ENCODE peak calls at places on chromosome 4, in five cellular contexts. Q, D, E, R and W are unnamed samples.

GRCh38 chr4:143389543-143390195 is 53.0 kb downstream of the GAB1 start:
- DNase-seq in Q (peak), D (no peak), E (no peak), R (peak), W (no peak)

GRCh38 chr4:19857405-19857804 is 394.3 kb upstream of the SLIT2 start:
- DNase-seq in Q (peak), D (no peak), E (no peak), R (no peak), W (peak)

GRCh38 chr4:163544407-163545038 is 50.0 kb downstream of the TMA16 start:
- DNase-seq in Q (peak), D (peak), E (peak), R (peak), W (peak)

GRCh38 chr4:113394730-113395530 is 345.5 kb downstream of the ANK2 start:
- DNase-seq in Q (peak), D (no peak), E (no peak), R (peak), W (peak)

GRCh38 chr4:62093735-62094134 is 893.6 kb downstream of the ADGRL3 start:
- DNase-seq in Q (no peak), D (no peak), E (no peak), R (no peak), W (no peak)

GRCh38 chr4:6229095-6229494 is 28.7 kb upstream of the JAKMIP1 start:
- DNase-seq in Q (no peak), D (no peak), E (no peak), R (no peak), W (no peak)

GRCh38 chr4:78293841-78294301 is 236.7 kb downstream of the FRAS1 start:
- DNase-seq in Q (peak), D (no peak), E (no peak), R (peak), W (peak)

GRCh38 chr4:123299212-123299651 is 97.4 kb upstream of the SPRY1 start:
- DNase-seq in Q (peak), D (no peak), E (no peak), R (peak), W (peak)

GRCh38 chr4:3802571-3803474 is 36.6 kb downstream of the ADRA2C start:
- DNase-seq in Q (no peak), D (no peak), E (no peak), R (no peak), W (no peak)

GRCh38 chr4:41678086-41678485 is 70.4 kb downstream of the PHOX2B start:
- DNase-seq in Q (peak), D (no peak), E (no peak), R (no peak), W (no peak)

GRCh38 chr4:1193206-1194027 is 21.0 kb upstream of the SPON2 start:
- DNase-seq in Q (no peak), D (no peak), E (peak), R (no peak), W (no peak)

GRCh38 chr4:148935179-148935578 is 493.0 kb upstream of the NR3C2 start:
- DNase-seq in Q (no peak), D (no peak), E (no peak), R (no peak), W (no peak)

GRCh38 chr4:119683518-119683917 is 54.9 kb upstream of the PDE5A start:
- DNase-seq in Q (peak), D (no peak), E (no peak), R (peak), W (peak)

GRCh38 chr4:39085891-39086290 is 23.9 kb downstream of the KLHL5 start:
- DNase-seq in Q (no peak), D (no peak), E (no peak), R (no peak), W (no peak)

GRCh38 chr4:53748328-53748772 is 157.1 kb upstream of the LNX1 start:
- DNase-seq in Q (no peak), D (no peak), E (no peak), R (no peak), W (no peak)

GRCh38 chr4:117770269-117771087 is 263.8 kb upstream of the NDST3 start:
- DNase-seq in Q (no peak), D (no peak), E (no peak), R (no peak), W (no peak)

GRCh38 chr4:183147983-183148382 is 48.9 kb downstream of the WWC2 start:
- DNase-seq in Q (no peak), D (no peak), E (no peak), R (no peak), W (no peak)

GRCh38 chr4:6548201-6548881 is 26.6 kb upstream of the MAN2B2 start:
- DNase-seq in Q (peak), D (no peak), E (no peak), R (peak), W (peak)

GRCh38 chr4:77045490-77045889 is 30.3 kb downstream of the CCNI start:
- DNase-seq in Q (peak), D (no peak), E (no peak), R (peak), W (peak)

GRCh38 chr4:77043507-77044131 is 32.2 kb downstream of the CCNI start:
- DNase-seq in Q (peak), D (no peak), E (no peak), R (no peak), W (peak)

GRCh38 chr4:77047037-77047436 is 28.8 kb downstream of the CCNI start:
- DNase-seq in Q (peak), D (no peak), E (no peak), R (peak), W (peak)

GRCh38 chr4:77040856-77041576 is 34.8 kb downstream of the CCNI start:
- DNase-seq in Q (peak), D (no peak), E (no peak), R (no peak), W (no peak)

DNA sequence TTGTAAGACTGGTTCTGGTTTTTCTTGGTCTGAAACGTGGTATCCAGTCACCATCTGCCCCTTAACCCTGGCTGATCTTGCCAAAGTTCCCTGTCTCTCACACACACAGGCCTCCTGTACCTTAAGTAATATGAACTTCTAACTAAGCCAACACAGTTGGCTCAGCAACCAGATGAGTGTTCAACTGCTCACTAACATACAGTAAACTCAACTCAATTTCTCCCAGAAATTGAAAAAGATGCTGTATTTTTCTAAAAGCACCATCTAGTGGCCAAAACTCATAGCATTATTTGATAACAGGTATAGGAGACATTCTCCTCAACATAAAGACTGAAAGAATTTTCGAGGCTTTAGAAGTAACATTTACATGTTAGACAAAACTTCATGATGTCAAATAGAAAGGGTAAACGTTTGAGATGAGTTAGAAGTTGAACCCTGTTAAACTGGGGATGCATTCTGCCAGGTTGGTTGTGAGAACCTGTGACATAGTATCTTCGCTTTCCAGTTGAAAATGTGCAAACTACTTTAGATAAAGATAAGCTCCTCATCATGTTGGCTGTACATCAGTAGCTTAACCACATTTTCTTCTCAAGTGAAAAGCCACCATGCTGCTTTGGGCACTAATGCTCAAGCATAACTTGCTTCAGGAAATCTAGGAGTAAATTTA is 31.2 kb downstream of the CCNI start:
- DNase-seq in Q (peak), D (no peak), E (no peak), R (peak), W (peak)
- H3K4me3 ChIP-seq in Q (no peak), D (no peak), E (no peak), R (no peak), W (no peak)

DNA sequence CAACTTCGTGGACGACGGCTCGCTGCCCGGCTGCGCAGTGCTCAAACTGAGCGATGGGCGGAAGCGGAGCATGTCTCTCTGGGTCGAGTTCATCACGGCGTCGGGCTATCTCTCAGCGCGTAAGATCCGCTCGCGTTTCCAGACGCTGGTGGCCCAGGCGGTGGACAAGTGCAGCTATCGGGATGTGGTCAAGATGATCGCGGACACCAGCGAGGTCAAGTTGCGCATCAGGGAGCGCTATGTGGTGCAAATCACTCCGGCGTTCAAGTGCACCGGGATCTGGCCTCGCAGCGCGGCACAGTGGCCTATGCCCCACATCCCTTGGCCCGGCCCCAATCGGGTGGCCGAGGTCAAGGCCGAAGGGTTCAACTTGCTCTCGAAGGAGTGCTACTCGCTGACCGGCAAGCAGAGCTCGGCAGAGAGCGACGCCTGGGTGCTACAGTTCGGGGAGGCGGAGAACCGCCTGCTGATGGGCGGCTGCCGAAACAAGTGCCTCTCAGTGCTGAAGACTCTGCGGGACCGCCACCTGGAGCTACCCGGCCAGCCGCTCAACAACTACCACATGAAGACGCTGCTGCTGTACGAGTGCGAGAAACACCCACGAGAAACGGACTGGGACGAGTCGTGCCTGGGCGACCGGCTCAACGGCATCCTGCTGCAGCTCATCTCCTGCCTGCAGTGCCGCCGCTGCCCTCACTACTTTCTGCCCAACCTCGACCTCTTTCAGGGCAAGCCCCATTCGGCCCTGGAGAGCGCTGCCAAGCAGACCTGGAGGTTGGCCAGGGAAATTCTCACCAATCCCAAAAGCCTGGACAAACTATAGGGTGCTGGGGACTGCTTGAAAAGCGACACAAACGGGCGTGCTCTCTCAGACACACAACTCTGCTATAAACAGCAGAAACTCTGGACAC is 1.6 kb downstream of the MAB21L2 start:
- DNase-seq in Q (peak), D (peak), E (no peak), R (no peak), W (peak)
- H3K4me3 ChIP-seq in Q (peak), D (peak), E (peak), R (no peak), W (peak)

GRCh38 chr4:153206534-153206933 is 2.3 kb downstream of the TRIM2 start:
- DNase-seq in Q (no peak), D (no peak), E (no peak), R (no peak), W (no peak)
- H3K4me3 ChIP-seq in Q (no peak), D (no peak), E (no peak), R (no peak), W (no peak)

DNA sequence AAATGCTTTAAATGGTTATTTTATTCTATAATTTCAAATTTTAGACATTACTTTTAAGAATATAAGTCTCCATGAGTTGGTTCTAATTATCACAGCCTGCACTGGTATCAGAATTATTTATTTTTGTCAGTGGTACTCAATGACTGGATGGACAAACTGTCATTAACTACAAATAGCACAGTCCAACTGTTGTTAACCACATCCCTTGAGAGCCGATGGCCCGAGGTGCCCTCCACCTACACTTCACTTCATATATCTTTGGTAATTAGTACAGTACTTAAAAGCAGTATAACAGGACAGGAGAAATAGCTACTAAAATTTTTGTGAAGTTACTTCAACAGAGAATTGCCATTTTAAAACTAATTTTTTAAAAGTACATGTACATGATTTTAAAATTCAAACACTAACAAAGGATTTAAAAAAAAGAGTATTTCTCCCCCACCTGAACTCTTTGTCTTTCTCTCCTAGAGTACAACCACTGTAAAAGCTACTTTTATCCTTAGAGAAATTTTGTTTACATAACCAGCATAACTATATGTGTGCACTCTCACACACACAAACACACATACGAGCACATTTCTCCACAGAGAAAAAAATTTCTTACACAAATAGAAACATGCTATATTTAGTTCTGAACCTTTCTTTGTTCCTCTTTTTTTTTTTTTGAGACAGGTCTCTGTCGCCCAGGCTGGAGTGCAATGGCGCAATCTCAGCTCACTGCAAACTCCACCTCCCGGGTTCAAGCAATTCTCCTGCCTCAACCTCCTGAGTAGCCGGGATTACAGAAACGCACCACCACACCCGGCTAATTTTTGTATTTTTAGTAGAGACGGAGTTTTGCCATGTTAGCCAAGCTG is 6.5 kb downstream of the TIFA start:
- DNase-seq in Q (peak), D (no peak), E (no peak), R (no peak), W (no peak)
- H3K4me3 ChIP-seq in Q (no peak), D (no peak), E (peak), R (no peak), W (no peak)

GRCh38 chr4:85828295-85828910 is 353.5 kb downstream of the ARHGAP24 start:
- DNase-seq in Q (peak), D (no peak), E (no peak), R (peak), W (no peak)
- H3K4me3 ChIP-seq in Q (no peak), D (peak), E (peak), R (peak), W (no peak)

GRCh38 chr4:75512336-75513211 is 1.6 kb downstream of the RCHY1 start:
- DNase-seq in Q (peak), D (no peak), E (no peak), R (peak), W (peak)
- H3K4me3 ChIP-seq in Q (peak), D (peak), E (peak), R (peak), W (peak)

GRCh38 chr4:121950680-121951569 is 935 bp downstream of the TRPC3 start:
- DNase-seq in Q (peak), D (peak), E (peak), R (no peak), W (peak)

GRCh38 chr4:121946644-121947043 is 5.2 kb downstream of the TRPC3 start:
- DNase-seq in Q (no peak), D (no peak), E (no peak), R (peak), W (no peak)

GRCh38 chr4:121951570-121952110 is at the start of gene TRPC3:
- DNase-seq in Q (peak), D (no peak), E (peak), R (no peak), W (peak)

GRCh38 chr4:121952290-121952689 is 430 bp upstream of the TRPC3 start:
- DNase-seq in Q (no peak), D (no peak), E (no peak), R (no peak), W (no peak)

DNA sequence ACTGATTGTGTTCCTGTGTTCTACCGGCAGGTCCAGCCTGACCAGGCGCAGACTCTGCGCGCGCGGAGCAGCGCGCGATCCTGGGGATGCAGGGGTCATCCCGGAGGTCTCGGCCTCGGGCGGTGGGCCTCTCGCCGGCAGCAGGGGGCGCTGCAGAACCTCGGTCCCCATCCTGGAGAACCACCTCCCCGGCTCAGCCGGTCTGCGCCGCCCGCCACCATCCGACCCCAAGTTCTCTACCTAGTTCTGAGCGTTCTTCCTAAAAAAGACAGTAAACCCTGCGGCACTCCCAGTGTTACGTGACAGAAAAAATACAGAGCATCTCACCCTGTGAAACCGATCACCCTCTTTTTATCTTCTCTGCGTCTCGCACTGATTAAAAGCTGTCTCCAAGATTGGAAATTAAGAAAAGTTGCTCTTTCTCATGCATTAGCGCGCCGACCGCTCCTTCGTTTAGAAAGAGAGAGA is 1.6 kb downstream of the TRPC3 start:
- DNase-seq in Q (peak), D (peak), E (peak), R (no peak), W (peak)
- H3K4me3 ChIP-seq in Q (peak), D (peak), E (peak), R (no peak), W (peak)

GRCh38 chr4:157222764-157223145 is 2.2 kb downstream of the GRIA2 start:
- DNase-seq in Q (no peak), D (no peak), E (no peak), R (no peak), W (no peak)

GRCh38 chr4:157225096-157225495 is 4.6 kb downstream of the GRIA2 start:
- DNase-seq in Q (no peak), D (no peak), E (no peak), R (no peak), W (no peak)

GRCh38 chr4:157226035-157226434 is 5.5 kb downstream of the GRIA2 start:
- DNase-seq in Q (no peak), D (no peak), E (no peak), R (no peak), W (no peak)

GRCh38 chr4:157223446-157223845 is 2.9 kb downstream of the GRIA2 start:
- DNase-seq in Q (no peak), D (no peak), E (no peak), R (no peak), W (no peak)

GRCh38 chr4:157226601-157227000 is 6.1 kb downstream of the GRIA2 start:
- DNase-seq in Q (no peak), D (no peak), E (no peak), R (no peak), W (no peak)
- H3K4me3 ChIP-seq in Q (no peak), D (no peak), E (no peak), R (no peak), W (no peak)